ENCODE peak calls at places on chromosomes 5 and 9, in six cellular contexts. O is NCI-H1930; Q is HuH-7.5; C is KBM-7; T is GM12865; V is stimulated activated naive CD8-positive, alpha-beta T cell treated with anti-CD3 and anti-CD28 coated beads, Interleukin-15, Interleukin-2, amounts not matched to agents 100 U/mL and 50 U/mL, for 24 hours. L is an unnamed sample.

GRCh38 chr5:149397530-149397929 is 18.4 kb upstream of the IL17B start:
- DNase-seq in O (no peak), T (no peak), V (no peak), Q (no peak), C (no peak), L (peak; percentile 31)

GRCh38 chr5:139660916-139661814 is 13.0 kb downstream of the CXXC5 start:
- DNase-seq in Q (no peak), O (no peak), T (peak; percentile 74), C (peak; percentile 87), V (no peak), L (peak; percentile 88)

GRCh38 chr9:130668196-130668595 is 3.8 kb downstream of the PRDM12 start:
- DNase-seq in T (no peak), Q (no peak), V (no peak), C (no peak), O (no peak), L (no peak)

GRCh38 chr9:129567329-129567728 is 53.6 kb downstream of the C9orf50 start:
- DNase-seq in C (no peak), Q (no peak), V (no peak), O (no peak), T (no peak), L (no peak)

GRCh38 chr5:99320461-99320860 is 391.7 kb upstream of the CHD1 start:
- DNase-seq in T (peak; percentile 7), C (no peak), Q (no peak), O (no peak), V (no peak), L (no peak)

GRCh38 chr9:3343671-3344070 is 182.1 kb downstream of the RFX3 start:
- DNase-seq in V (no peak), O (no peak), T (no peak), Q (no peak), C (no peak), L (no peak)

GRCh38 chr5:175250426-175250825 is 193.6 kb downstream of the DRD1 start:
- DNase-seq in Q (no peak), T (no peak), O (no peak), C (no peak), V (no peak), L (no peak)

GRCh38 chr9:20508242-20508641 is 114.1 kb downstream of the MLLT3 start:
- DNase-seq in Q (no peak), V (no peak), T (peak; percentile 55), C (peak; percentile 86), O (no peak), L (no peak)

GRCh38 chr5:159097461-159098284 is 2.0 kb downstream of the EBF1 start:
- DNase-seq in V (no peak), C (no peak), T (peak; percentile 84), Q (no peak), O (no peak), L (no peak)

GRCh38 chr9:131645078-131645776 is 94.6 kb downstream of the RAPGEF1 start:
- DNase-seq in O (no peak), Q (no peak), V (no peak), T (peak; percentile 56), C (no peak), L (no peak)

GRCh38 chr9:92369075-92369474 is 35.3 kb downstream of the OGN start:
- DNase-seq in T (no peak), Q (no peak), V (no peak), O (no peak), C (no peak), L (no peak)

GRCh38 chr9:95511232-95511951 is 5.4 kb downstream of the PTCH1 start:
- DNase-seq in C (no peak), Q (peak; percentile 57), V (peak; percentile 78), O (no peak), T (peak; percentile 50), L (no peak)

GRCh38 chr5:136006767-136007251 is 22.0 kb upstream of the TGFBI start:
- DNase-seq in T (no peak), V (no peak), C (no peak), Q (no peak), O (no peak), L (no peak)

GRCh38 chr9:117671468-117671867 is 32.7 kb upstream of the TLR4 start:
- DNase-seq in T (no peak), C (no peak), V (no peak), O (no peak), Q (no peak), L (no peak)

GRCh38 chr5:59034498-59035186 is 451.8 kb downstream of the RAB3C start:
- DNase-seq in C (peak; percentile 50), O (no peak), V (no peak), Q (no peak), T (peak; percentile 52), L (no peak)

GRCh38 chr5:174610968-174611367 is 113.4 kb upstream of the MSX2 start:
- DNase-seq in Q (no peak), C (no peak), O (no peak), V (no peak), T (no peak), L (peak; percentile 30)

GRCh38 chr5:36301858-36302603 is at the start of gene RANBP3L:
- DNase-seq in T (peak; percentile 21), Q (no peak), C (no peak), V (no peak), O (no peak), L (peak; percentile 20)

GRCh38 chr9:121596515-121596914 is 54.9 kb upstream of the DAB2IP start:
- DNase-seq in V (no peak), C (no peak), Q (no peak), T (no peak), O (no peak), L (no peak)

GRCh38 chr5:73969195-73970059 is 343.4 kb downstream of the ARHGEF28 start:
- DNase-seq in V (no peak), Q (no peak), C (no peak), T (no peak), O (no peak), L (no peak)

GRCh38 chr5:110413856-110414255 is 312.6 kb downstream of the TMEM232 start:
- DNase-seq in V (no peak), T (no peak), O (no peak), C (no peak), Q (no peak), L (no peak)

GRCh38 chr5:141822134-141822533 is 56.1 kb downstream of the PCDH1 start:
- DNase-seq in T (no peak), V (no peak), Q (no peak), C (no peak), O (no peak), L (no peak)

GRCh38 chr5:93078082-93079038 is 502.7 kb downstream of the NR2F1-AS1 start:
- DNase-seq in C (peak; percentile 9), V (no peak), T (peak; percentile 60), Q (no peak), O (no peak), L (peak; percentile 56)